ENCODE peak calls at places on chromosome 5, in ten cellular contexts. L, U, G, V, C, P, X, J, N and M are unnamed samples.
A peak's percentile ranks its signal among the peaks of the same experiment; 100 is the strongest.

GRCh38 chr5:80251636-80252035 is 4.2 kb downstream of the SERINC5 start:
- DNase-seq in P (peak; percentile 48), X (no peak), V (no peak), G (no peak), N (peak; percentile 40), C (peak; percentile 66), L (no peak), U (no peak), J (no peak), M (no peak)

GRCh38 chr5:15124461-15124860 is 252.9 kb upstream of the ANKH start:
- DNase-seq in C (no peak), L (no peak), G (no peak), X (no peak), P (no peak), U (no peak), V (no peak), N (no peak), J (no peak), M (no peak)

GRCh38 chr5:139443766-139444473 is 4.6 kb upstream of the DNAJC18 start:
- DNase-seq in X (no peak), U (peak; percentile 86), G (no peak), V (no peak), P (peak; percentile 83), C (no peak), J (no peak), N (peak; percentile 80), L (no peak), M (no peak)

GRCh38 chr5:27038476-27038875 is at the start of gene CDH9:
- DNase-seq in U (no peak), J (no peak), P (no peak), C (no peak), L (peak; percentile 5), X (no peak), N (no peak), G (no peak), V (no peak), M (peak; percentile 8)

GRCh38 chr5:54415896-54416640 is 39.4 kb upstream of the HSPB3 start:
- DNase-seq in C (no peak), P (peak; percentile 72), L (no peak), N (peak; percentile 42), U (peak; percentile 52), V (no peak), J (no peak), X (no peak), G (no peak), M (no peak)

GRCh38 chr5:68628082-68628796 is 412.7 kb downstream of the PIK3R1 start:
- DNase-seq in X (no peak), N (no peak), U (no peak), P (no peak), G (no peak), J (no peak), L (no peak), C (no peak), V (no peak), M (no peak)

GRCh38 chr5:12177225-12177624 is 273.0 kb upstream of the CTNND2 start:
- DNase-seq in N (no peak), G (no peak), V (no peak), C (no peak), X (no peak), U (no peak), L (no peak), P (no peak), J (no peak), M (no peak)

GRCh38 chr5:126624534-126624933 is 23.8 kb downstream of the PHAX start:
- DNase-seq in P (peak; percentile 41), L (no peak), J (no peak), U (peak; percentile 92), C (no peak), V (no peak), G (no peak), X (no peak), N (peak; percentile 94), M (no peak)

GRCh38 chr5:100826133-100826532 is 76.9 kb downstream of the ST8SIA4 start:
- DNase-seq in G (no peak), L (no peak), U (no peak), X (no peak), P (no peak), N (no peak), V (no peak), J (no peak), C (no peak), M (no peak)

GRCh38 chr5:137995077-137995746 is 37.7 kb downstream of the FAM13B start:
- DNase-seq in P (no peak), V (no peak), L (no peak), J (no peak), X (no peak), N (peak; percentile 60), G (peak; percentile 1), U (peak; percentile 47), C (no peak), M (peak; percentile 10)

GRCh38 chr5:128539038-128539429 is 989 bp upstream of the FBN2 start:
- DNase-seq in G (peak; percentile 79), J (no peak), U (peak; percentile 49), V (no peak), X (no peak), N (no peak), C (no peak), L (no peak), P (peak; percentile 26), M (peak; percentile 17)

GRCh38 chr5:16568875-16569580 is 47.8 kb downstream of the RETREG1 start:
- DNase-seq in N (no peak), G (no peak), P (peak; percentile 62), L (no peak), X (no peak), J (no peak), C (no peak), V (no peak), U (peak; percentile 35), M (no peak)

GRCh38 chr5:6843821-6844220 is 130.6 kb downstream of the TENT4A start:
- DNase-seq in N (no peak), C (no peak), X (no peak), V (no peak), P (no peak), J (no peak), U (no peak), G (no peak), L (no peak), M (no peak)

GRCh38 chr5:140674211-140674610 is 835 bp upstream of the DND1 start:
- DNase-seq in X (no peak), C (no peak), P (no peak), G (no peak), U (no peak), N (no peak), L (no peak), V (no peak), J (no peak), M (no peak)

GRCh38 chr5:17203329-17204132 is 13.9 kb upstream of the BASP1 start:
- DNase-seq in N (peak; percentile 86), X (no peak), C (no peak), U (peak; percentile 83), J (no peak), G (peak; percentile 73), L (peak; percentile 28), V (no peak), P (peak; percentile 73), M (peak; percentile 66)

GRCh38 chr5:86008293-86008692 is 609.4 kb upstream of the COX7C start:
- DNase-seq in U (no peak), P (no peak), C (no peak), J (no peak), G (no peak), V (no peak), L (no peak), N (no peak), X (no peak), M (no peak)

GRCh38 chr5:181163487-181164075 is 16.2 kb downstream of the OR2V2 start:
- DNase-seq in L (no peak), P (no peak), X (no peak), G (no peak), V (no peak), C (no peak), N (no peak), J (no peak), U (no peak), M (no peak)

GRCh38 chr5:134592141-134592746 is 40.4 kb downstream of the SAR1B start:
- DNase-seq in C (no peak), L (no peak), V (no peak), P (peak; percentile 83), G (peak; percentile 14), N (peak; percentile 41), X (no peak), J (no peak), U (no peak), M (peak; percentile 70)

GRCh38 chr5:127958421-127959011 is 125.0 kb upstream of the SLC12A2 start:
- DNase-seq in N (no peak), V (no peak), G (no peak), U (no peak), L (no peak), C (no peak), X (no peak), J (no peak), P (no peak), M (no peak)

GRCh38 chr5:156835905-156836304 is 14.2 kb upstream of the PPP1R2B start:
- DNase-seq in G (no peak), U (no peak), N (no peak), C (no peak), P (no peak), X (no peak), V (no peak), L (no peak), J (no peak), M (peak; percentile 24)

GRCh38 chr5:116766470-116766947 is 191.9 kb upstream of the SEMA6A start:
- DNase-seq in C (no peak), N (no peak), X (no peak), L (no peak), V (no peak), U (peak; percentile 30), G (no peak), J (no peak), P (peak; percentile 52), M (no peak)

GRCh38 chr5:173640166-173640804 is 23.8 kb upstream of the BOD1 start:
- DNase-seq in C (no peak), J (no peak), L (no peak), N (no peak), P (no peak), G (no peak), U (no peak), X (no peak), V (no peak), M (no peak)

GRCh38 chr5:93580387-93581100 is 475 bp downstream of the NR2F1-AS1 start:
- DNase-seq in U (peak; percentile 51), G (no peak), J (no peak), C (no peak), V (no peak), X (no peak), P (peak; percentile 31), N (peak; percentile 63), L (no peak), M (no peak)

GRCh38 chr5:65825388-65826328 is 100.7 kb upstream of the ERBIN start:
- DNase-seq in L (no peak), P (no peak), J (no peak), U (no peak), X (no peak), G (no peak), C (no peak), V (no peak), N (no peak), M (no peak)

GRCh38 chr5:36692791-36693763 is 86.7 kb downstream of the SLC1A3 start:
- DNase-seq in V (peak; percentile 39), G (peak; percentile 88), P (peak; percentile 81), N (peak; percentile 53), U (peak; percentile 78), L (peak; percentile 83), C (peak; percentile 80), X (peak; percentile 89), J (no peak), M (peak; percentile 82)

GRCh38 chr5:109063223-109063622 is 315.5 kb downstream of the FER start:
- DNase-seq in V (no peak), G (no peak), J (no peak), C (no peak), N (peak; percentile 11), P (no peak), L (no peak), X (no peak), U (peak; percentile 19), M (no peak)

GRCh38 chr5:135484563-135485157 is 32.5 kb upstream of the TIFAB start:
- DNase-seq in J (no peak), L (no peak), P (no peak), X (no peak), N (no peak), V (no peak), C (no peak), G (peak; percentile 30), U (no peak), M (no peak)

GRCh38 chr5:100148239-100148638 is 386.9 kb upstream of the FAM174A start:
- DNase-seq in X (no peak), N (no peak), J (no peak), G (no peak), V (no peak), L (no peak), P (no peak), C (no peak), U (no peak), M (no peak)